ENCODE peak calls at places on chromosomes 16 and 17, in nine cellular contexts. One of them, this sample, is unnamed.
A peak's percentile ranks its signal among the peaks of the same experiment; 100 is the strongest.

GRCh38 chr16:1244881-1245280 is 4.4 kb downstream of the TPSAB1 start:
- DNase-seq in astrocyte of the hippocampus: no peak
- DNase-seq in HCEC 1CT: no peak
- DNase-seq in neural crest cell: no peak
- DNase-seq in psoas muscle: no peak
- DNase-seq in GM13977: no peak
- DNase-seq in dorsolateral prefrontal cortex: no peak
- DNase-seq in memory B cell: no peak
- DNase-seq in stimulated activated CD8-positive, alpha-beta memory T cell treated with anti-CD3 and anti-CD28 coated beads, Interleukin-4, amount 100 ng/mL, for 1 hour: no peak
- DNase-seq in this sample: no peak

GRCh38 chr16:21646721-21647561 is 5.5 kb downstream of the IGSF6 start:
- DNase-seq in stimulated activated CD8-positive, alpha-beta memory T cell treated with anti-CD3 and anti-CD28 coated beads, Interleukin-4, amount 100 ng/mL, for 1 hour: peak; percentile 41
- DNase-seq in GM13977: peak; percentile 65
- DNase-seq in neural crest cell: no peak
- DNase-seq in astrocyte of the hippocampus: no peak
- DNase-seq in psoas muscle: no peak
- DNase-seq in HCEC 1CT: no peak
- DNase-seq in memory B cell: peak; percentile 54
- DNase-seq in dorsolateral prefrontal cortex: no peak
- DNase-seq in this sample: peak; percentile 99

GRCh38 chr16:68421076-68421475 is 27.2 kb downstream of the SMPD3 start:
- DNase-seq in neural crest cell: no peak
- DNase-seq in memory B cell: no peak
- DNase-seq in GM13977: no peak
- DNase-seq in astrocyte of the hippocampus: no peak
- DNase-seq in stimulated activated CD8-positive, alpha-beta memory T cell treated with anti-CD3 and anti-CD28 coated beads, Interleukin-4, amount 100 ng/mL, for 1 hour: no peak
- DNase-seq in dorsolateral prefrontal cortex: no peak
- DNase-seq in psoas muscle: no peak
- DNase-seq in HCEC 1CT: no peak
- DNase-seq in this sample: no peak

GRCh38 chr16:10693889-10694288 is 841 bp downstream of the TEKT5 start:
- DNase-seq in GM13977: no peak
- DNase-seq in psoas muscle: no peak
- DNase-seq in memory B cell: no peak
- DNase-seq in neural crest cell: no peak
- DNase-seq in HCEC 1CT: no peak
- DNase-seq in stimulated activated CD8-positive, alpha-beta memory T cell treated with anti-CD3 and anti-CD28 coated beads, Interleukin-4, amount 100 ng/mL, for 1 hour: no peak
- DNase-seq in astrocyte of the hippocampus: no peak
- DNase-seq in dorsolateral prefrontal cortex: no peak
- DNase-seq in this sample: no peak

GRCh38 chr17:80260791-80261158 is at the start of gene RNF213:
- DNase-seq in memory B cell: peak; percentile 66
- DNase-seq in astrocyte of the hippocampus: peak; percentile 63
- DNase-seq in GM13977: peak; percentile 91
- DNase-seq in HCEC 1CT: peak; percentile 31
- DNase-seq in stimulated activated CD8-positive, alpha-beta memory T cell treated with anti-CD3 and anti-CD28 coated beads, Interleukin-4, amount 100 ng/mL, for 1 hour: no peak
- DNase-seq in neural crest cell: peak; percentile 40
- DNase-seq in psoas muscle: peak; percentile 60
- DNase-seq in dorsolateral prefrontal cortex: no peak
- DNase-seq in this sample: no peak

GRCh38 chr17:35449371-35449931 is 885 bp upstream of the SLFN13 start:
- DNase-seq in GM13977: peak; percentile 54
- DNase-seq in astrocyte of the hippocampus: peak; percentile 50
- DNase-seq in neural crest cell: no peak
- DNase-seq in stimulated activated CD8-positive, alpha-beta memory T cell treated with anti-CD3 and anti-CD28 coated beads, Interleukin-4, amount 100 ng/mL, for 1 hour: no peak
- DNase-seq in HCEC 1CT: no peak
- DNase-seq in psoas muscle: peak; percentile 25
- DNase-seq in dorsolateral prefrontal cortex: no peak
- DNase-seq in memory B cell: peak; percentile 52
- DNase-seq in this sample: no peak

GRCh38 chr17:2837147-2837561 is 40.9 kb downstream of the RAP1GAP2 start:
- DNase-seq in GM13977: peak; percentile 79
- DNase-seq in neural crest cell: no peak
- DNase-seq in astrocyte of the hippocampus: no peak
- DNase-seq in stimulated activated CD8-positive, alpha-beta memory T cell treated with anti-CD3 and anti-CD28 coated beads, Interleukin-4, amount 100 ng/mL, for 1 hour: no peak
- DNase-seq in dorsolateral prefrontal cortex: no peak
- DNase-seq in memory B cell: peak; percentile 61
- DNase-seq in psoas muscle: no peak
- DNase-seq in HCEC 1CT: no peak
- DNase-seq in this sample: no peak

GRCh38 chr17:40065771-40066510 is 3.2 kb downstream of the THRA start:
- DNase-seq in psoas muscle: no peak
- DNase-seq in stimulated activated CD8-positive, alpha-beta memory T cell treated with anti-CD3 and anti-CD28 coated beads, Interleukin-4, amount 100 ng/mL, for 1 hour: no peak
- DNase-seq in HCEC 1CT: no peak
- DNase-seq in astrocyte of the hippocampus: no peak
- DNase-seq in GM13977: no peak
- DNase-seq in neural crest cell: no peak
- DNase-seq in dorsolateral prefrontal cortex: no peak
- DNase-seq in memory B cell: no peak
- DNase-seq in this sample: no peak

GRCh38 chr16:83631006-83631405 is 176.8 kb upstream of the HSBP1 start:
- DNase-seq in neural crest cell: no peak
- DNase-seq in dorsolateral prefrontal cortex: no peak
- DNase-seq in HCEC 1CT: no peak
- DNase-seq in GM13977: no peak
- DNase-seq in astrocyte of the hippocampus: no peak
- DNase-seq in stimulated activated CD8-positive, alpha-beta memory T cell treated with anti-CD3 and anti-CD28 coated beads, Interleukin-4, amount 100 ng/mL, for 1 hour: no peak
- DNase-seq in memory B cell: no peak
- DNase-seq in psoas muscle: no peak
- DNase-seq in this sample: no peak

GRCh38 chr17:21272881-21273839 is 11.4 kb upstream of the MAP2K3 start:
- DNase-seq in neural crest cell: no peak
- DNase-seq in HCEC 1CT: no peak
- DNase-seq in GM13977: no peak
- DNase-seq in memory B cell: no peak
- DNase-seq in psoas muscle: no peak
- DNase-seq in stimulated activated CD8-positive, alpha-beta memory T cell treated with anti-CD3 and anti-CD28 coated beads, Interleukin-4, amount 100 ng/mL, for 1 hour: no peak
- DNase-seq in astrocyte of the hippocampus: no peak
- DNase-seq in dorsolateral prefrontal cortex: no peak
- DNase-seq in this sample: no peak

GRCh38 chr16:30437511-30438046 is 7.7 kb upstream of the DCTPP1 start:
- DNase-seq in neural crest cell: no peak
- DNase-seq in stimulated activated CD8-positive, alpha-beta memory T cell treated with anti-CD3 and anti-CD28 coated beads, Interleukin-4, amount 100 ng/mL, for 1 hour: no peak
- DNase-seq in dorsolateral prefrontal cortex: no peak
- DNase-seq in memory B cell: no peak
- DNase-seq in astrocyte of the hippocampus: no peak
- DNase-seq in psoas muscle: no peak
- DNase-seq in GM13977: no peak
- DNase-seq in HCEC 1CT: no peak
- DNase-seq in this sample: no peak

GRCh38 chr17:16100737-16101400 is 101.2 kb downstream of the TTC19 start:
- DNase-seq in HCEC 1CT: no peak
- DNase-seq in memory B cell: no peak
- DNase-seq in astrocyte of the hippocampus: no peak
- DNase-seq in stimulated activated CD8-positive, alpha-beta memory T cell treated with anti-CD3 and anti-CD28 coated beads, Interleukin-4, amount 100 ng/mL, for 1 hour: no peak
- DNase-seq in GM13977: no peak
- DNase-seq in neural crest cell: no peak
- DNase-seq in dorsolateral prefrontal cortex: no peak
- DNase-seq in psoas muscle: no peak
- DNase-seq in this sample: no peak

GRCh38 chr16:87206646-87207451 is 110.3 kb downstream of the C16orf95 start:
- DNase-seq in memory B cell: no peak
- DNase-seq in HCEC 1CT: peak; percentile 82
- DNase-seq in astrocyte of the hippocampus: peak; percentile 48
- DNase-seq in GM13977: no peak
- DNase-seq in stimulated activated CD8-positive, alpha-beta memory T cell treated with anti-CD3 and anti-CD28 coated beads, Interleukin-4, amount 100 ng/mL, for 1 hour: no peak
- DNase-seq in dorsolateral prefrontal cortex: no peak
- DNase-seq in psoas muscle: no peak
- DNase-seq in neural crest cell: no peak
- DNase-seq in this sample: no peak

GRCh38 chr17:49556183-49556943 is 19.3 kb upstream of the NXPH3 start:
- DNase-seq in astrocyte of the hippocampus: peak; percentile 89
- DNase-seq in neural crest cell: peak; percentile 98
- DNase-seq in psoas muscle: peak; percentile 77
- DNase-seq in HCEC 1CT: peak; percentile 46
- DNase-seq in stimulated activated CD8-positive, alpha-beta memory T cell treated with anti-CD3 and anti-CD28 coated beads, Interleukin-4, amount 100 ng/mL, for 1 hour: peak; percentile 73
- DNase-seq in GM13977: peak; percentile 90
- DNase-seq in memory B cell: peak; percentile 92
- DNase-seq in dorsolateral prefrontal cortex: no peak
- DNase-seq in this sample: no peak

GRCh38 chr17:15334266-15334665 is 7.1 kb downstream of the TEKT3 start:
- DNase-seq in GM13977: no peak
- DNase-seq in HCEC 1CT: no peak
- DNase-seq in dorsolateral prefrontal cortex: no peak
- DNase-seq in memory B cell: no peak
- DNase-seq in psoas muscle: no peak
- DNase-seq in neural crest cell: no peak
- DNase-seq in astrocyte of the hippocampus: no peak
- DNase-seq in stimulated activated CD8-positive, alpha-beta memory T cell treated with anti-CD3 and anti-CD28 coated beads, Interleukin-4, amount 100 ng/mL, for 1 hour: no peak
- DNase-seq in this sample: no peak

GRCh38 chr17:75088902-75089417 is 1.2 kb downstream of the SLC16A5 start:
- DNase-seq in GM13977: no peak
- DNase-seq in dorsolateral prefrontal cortex: no peak
- DNase-seq in astrocyte of the hippocampus: peak; percentile 55
- DNase-seq in neural crest cell: no peak
- DNase-seq in HCEC 1CT: peak; percentile 49
- DNase-seq in psoas muscle: no peak
- DNase-seq in stimulated activated CD8-positive, alpha-beta memory T cell treated with anti-CD3 and anti-CD28 coated beads, Interleukin-4, amount 100 ng/mL, for 1 hour: no peak
- DNase-seq in memory B cell: no peak
- DNase-seq in this sample: no peak

GRCh38 chr16:8310356-8310755 is 280.0 kb downstream of the TMEM114 start:
- DNase-seq in psoas muscle: no peak
- DNase-seq in memory B cell: no peak
- DNase-seq in HCEC 1CT: no peak
- DNase-seq in neural crest cell: no peak
- DNase-seq in GM13977: no peak
- DNase-seq in astrocyte of the hippocampus: no peak
- DNase-seq in dorsolateral prefrontal cortex: no peak
- DNase-seq in stimulated activated CD8-positive, alpha-beta memory T cell treated with anti-CD3 and anti-CD28 coated beads, Interleukin-4, amount 100 ng/mL, for 1 hour: no peak
- DNase-seq in this sample: no peak

GRCh38 chr17:40070895-40071719 is 8.3 kb downstream of the THRA start:
- DNase-seq in HCEC 1CT: no peak
- DNase-seq in dorsolateral prefrontal cortex: no peak
- DNase-seq in GM13977: no peak
- DNase-seq in psoas muscle: peak; percentile 73
- DNase-seq in neural crest cell: no peak
- DNase-seq in stimulated activated CD8-positive, alpha-beta memory T cell treated with anti-CD3 and anti-CD28 coated beads, Interleukin-4, amount 100 ng/mL, for 1 hour: no peak
- DNase-seq in astrocyte of the hippocampus: peak; percentile 29
- DNase-seq in memory B cell: no peak
- DNase-seq in this sample: no peak

GRCh38 chr16:57788951-57789350 is 13.3 kb downstream of the KIFC3 start:
- DNase-seq in GM13977: no peak
- DNase-seq in stimulated activated CD8-positive, alpha-beta memory T cell treated with anti-CD3 and anti-CD28 coated beads, Interleukin-4, amount 100 ng/mL, for 1 hour: no peak
- DNase-seq in HCEC 1CT: no peak
- DNase-seq in neural crest cell: no peak
- DNase-seq in dorsolateral prefrontal cortex: no peak
- DNase-seq in astrocyte of the hippocampus: no peak
- DNase-seq in psoas muscle: peak; percentile 4
- DNase-seq in memory B cell: no peak
- DNase-seq in this sample: no peak

GRCh38 chr16:50121721-50122445 is 31.2 kb upstream of the TENT4B start:
- DNase-seq in psoas muscle: no peak
- DNase-seq in HCEC 1CT: no peak
- DNase-seq in GM13977: peak; percentile 49
- DNase-seq in astrocyte of the hippocampus: peak; percentile 21
- DNase-seq in memory B cell: no peak
- DNase-seq in neural crest cell: no peak
- DNase-seq in stimulated activated CD8-positive, alpha-beta memory T cell treated with anti-CD3 and anti-CD28 coated beads, Interleukin-4, amount 100 ng/mL, for 1 hour: no peak
- DNase-seq in dorsolateral prefrontal cortex: no peak
- DNase-seq in this sample: peak; percentile 72

GRCh38 chr17:77408284-77408683 is 267.5 kb downstream of the SEC14L1 start:
- DNase-seq in dorsolateral prefrontal cortex: no peak
- DNase-seq in stimulated activated CD8-positive, alpha-beta memory T cell treated with anti-CD3 and anti-CD28 coated beads, Interleukin-4, amount 100 ng/mL, for 1 hour: no peak
- DNase-seq in neural crest cell: no peak
- DNase-seq in psoas muscle: no peak
- DNase-seq in astrocyte of the hippocampus: no peak
- DNase-seq in memory B cell: no peak
- DNase-seq in GM13977: no peak
- DNase-seq in HCEC 1CT: no peak
- DNase-seq in this sample: no peak

GRCh38 chr17:68378202-68379149 is 78.8 kb downstream of the WIPI1 start:
- DNase-seq in stimulated activated CD8-positive, alpha-beta memory T cell treated with anti-CD3 and anti-CD28 coated beads, Interleukin-4, amount 100 ng/mL, for 1 hour: no peak
- DNase-seq in HCEC 1CT: peak; percentile 91
- DNase-seq in psoas muscle: peak; percentile 99
- DNase-seq in GM13977: no peak
- DNase-seq in neural crest cell: peak; percentile 5
- DNase-seq in memory B cell: no peak
- DNase-seq in dorsolateral prefrontal cortex: no peak
- DNase-seq in astrocyte of the hippocampus: peak; percentile 63
- DNase-seq in this sample: no peak

GRCh38 chr17:2107050-2107449 is 52.1 kb downstream of the HIC1 start:
- DNase-seq in psoas muscle: no peak
- DNase-seq in dorsolateral prefrontal cortex: no peak
- DNase-seq in neural crest cell: no peak
- DNase-seq in HCEC 1CT: no peak
- DNase-seq in memory B cell: no peak
- DNase-seq in stimulated activated CD8-positive, alpha-beta memory T cell treated with anti-CD3 and anti-CD28 coated beads, Interleukin-4, amount 100 ng/mL, for 1 hour: no peak
- DNase-seq in GM13977: no peak
- DNase-seq in astrocyte of the hippocampus: no peak
- DNase-seq in this sample: no peak

This sample was measured in GM12878.